ENCODE peak calls at places on chromosome 12, in nine cellular contexts. L is CD8-positive, alpha-beta T cell; Y is foreskin fibroblast; H is IMR-90; D is mucosa of descending colon; C is coronary artery; N is fibroblast of mammary gland; W is HCT116; B is astrocyte. V is an unnamed sample.

GRCh38 chr12:6627598-6627997 is 8.2 kb downstream of the LPAR5 start:
- DNase-seq in L (peak), Y (no peak), H (no peak), D (no peak), C (no peak), N (no peak), W (no peak), B (no peak), V (no peak)

GRCh38 chr12:45989277-45989856 is 1.0 kb downstream of the SCAF11 start:
- DNase-seq in L (no peak), Y (no peak), H (peak), D (peak), C (no peak), N (peak), W (peak), B (peak), V (no peak)

GRCh38 chr12:111211910-111212757 is 156.8 kb downstream of the PHETA1 start:
- DNase-seq in L (no peak), Y (no peak), H (no peak), D (peak), C (no peak), N (no peak), W (no peak), B (no peak), V (no peak)

GRCh38 chr12:114626-115211 is 48.2 kb downstream of the IQSEC3 start:
- DNase-seq in L (no peak), Y (no peak), H (no peak), D (no peak), C (no peak), N (no peak), W (no peak), B (no peak), V (no peak)

GRCh38 chr12:118360785-118361404 is 11.8 kb downstream of the TAOK3 start:
- DNase-seq in L (no peak), Y (peak), H (peak), D (no peak), C (no peak), N (peak), W (peak), B (peak), V (peak)

GRCh38 chr12:77049767-77050353 is 15.5 kb downstream of the E2F7 start:
- DNase-seq in L (no peak), Y (peak), H (peak), D (peak), C (no peak), N (peak), W (peak), B (peak), V (peak)

GRCh38 chr12:116525418-116526001 is 33.7 kb upstream of the MAP1LC3B2 start:
- DNase-seq in L (no peak), Y (peak), H (peak), D (peak), C (peak), N (peak), W (peak), B (peak), V (peak)

GRCh38 chr12:113931517-113931916 is 34.6 kb downstream of the RBM19 start:
- DNase-seq in L (no peak), Y (no peak), H (no peak), D (no peak), C (no peak), N (no peak), W (no peak), B (no peak), V (no peak)

GRCh38 chr12:104280703-104281458 is 22.7 kb upstream of the EID3 start:
- DNase-seq in L (no peak), Y (peak), H (peak), D (no peak), C (no peak), N (peak), W (peak), B (peak), V (peak)

GRCh38 chr12:76491292-76491691 is 68.3 kb downstream of the OSBPL8 start:
- DNase-seq in L (no peak), Y (no peak), H (no peak), D (no peak), C (no peak), N (no peak), W (no peak), B (no peak), V (no peak)

GRCh38 chr12:503111-503761 is 43.5 kb downstream of the B4GALNT3 start:
- DNase-seq in L (no peak), Y (no peak), H (no peak), D (peak), C (no peak), N (no peak), W (peak), B (no peak), V (no peak)

GRCh38 chr12:113214938-113215400 is 6.3 kb upstream of the TPCN1 start:
- DNase-seq in L (no peak), Y (peak), H (peak), D (peak), C (peak), N (peak), W (peak), B (peak), V (peak)

GRCh38 chr12:95215925-95216324 is 1.3 kb downstream of the FGD6 start:
- DNase-seq in L (no peak), Y (peak), H (peak), D (no peak), C (no peak), N (peak), W (no peak), B (peak), V (peak)

GRCh38 chr12:14629832-14630688 is 62.4 kb upstream of the PLBD1 start:
- DNase-seq in L (peak), Y (peak), H (peak), D (peak), C (no peak), N (peak), W (peak), B (peak), V (peak)

GRCh38 chr12:32891956-32892355 is 4.6 kb downstream of the PKP2 start:
- DNase-seq in L (no peak), Y (no peak), H (no peak), D (no peak), C (no peak), N (no peak), W (no peak), B (peak), V (peak)

GRCh38 chr12:125871811-125872594 is 806.8 kb downstream of the AACS start:
- DNase-seq in L (no peak), Y (no peak), H (no peak), D (no peak), C (no peak), N (no peak), W (no peak), B (no peak), V (no peak)

GRCh38 chr12:76260390-76260748 is 87.8 kb downstream of the BBS10 start:
- DNase-seq in L (no peak), Y (peak), H (peak), D (no peak), C (no peak), N (peak), W (no peak), B (no peak), V (peak)

GRCh38 chr12:128790653-128791373 is 32.9 kb downstream of the SLC15A4 start:
- DNase-seq in L (no peak), Y (peak), H (no peak), D (no peak), C (no peak), N (no peak), W (no peak), B (no peak), V (peak)

GRCh38 chr12:104652910-104653309 is 196.2 kb downstream of the CHST11 start:
- DNase-seq in L (no peak), Y (no peak), H (no peak), D (no peak), C (no peak), N (no peak), W (no peak), B (no peak), V (no peak)

GRCh38 chr12:46160081-46160980 is 108.5 kb downstream of the SLC38A1 start:
- DNase-seq in L (no peak), Y (peak), H (peak), D (peak), C (no peak), N (peak), W (no peak), B (peak), V (peak)

GRCh38 chr12:104604070-104604994 is 147.6 kb downstream of the CHST11 start:
- DNase-seq in L (peak), Y (peak), H (peak), D (peak), C (peak), N (peak), W (peak), B (peak), V (peak)

GRCh38 chr12:113788020-113788856 is 177.9 kb downstream of the RBM19 start:
- DNase-seq in L (no peak), Y (peak), H (peak), D (no peak), C (no peak), N (peak), W (no peak), B (no peak), V (peak)

GRCh38 chr12:46744256-46744655 is 81.5 kb downstream of the SLC38A4 start:
- DNase-seq in L (no peak), Y (peak), H (no peak), D (no peak), C (no peak), N (no peak), W (no peak), B (peak), V (peak)

GRCh38 chr12:52202361-52203078 is 10.7 kb upstream of the KRT80 start:
- DNase-seq in L (no peak), Y (peak), H (peak), D (no peak), C (no peak), N (no peak), W (no peak), B (no peak), V (no peak)

GRCh38 chr12:3560295-3560620 is 69.3 kb downstream of the PRMT8 start:
- DNase-seq in L (no peak), Y (no peak), H (no peak), D (no peak), C (no peak), N (no peak), W (no peak), B (no peak), V (no peak)

GRCh38 chr12:86551146-86551571 is 295.0 kb upstream of the MGAT4C start:
- DNase-seq in L (no peak), Y (no peak), H (no peak), D (no peak), C (peak), N (peak), W (no peak), B (no peak), V (no peak)

GRCh38 chr12:1606021-1606622 is 11.7 kb upstream of the FBXL14 start:
- DNase-seq in L (peak), Y (peak), H (peak), D (peak), C (peak), N (peak), W (peak), B (peak), V (peak)

GRCh38 chr12:42698213-42698612 is 108.7 kb upstream of the PRICKLE1 start:
- DNase-seq in L (no peak), Y (peak), H (no peak), D (no peak), C (no peak), N (peak), W (no peak), B (peak), V (peak)

GRCh38 chr12:15797818-15798217 is 8.6 kb upstream of the EPS8 start:
- DNase-seq in L (no peak), Y (no peak), H (no peak), D (no peak), C (no peak), N (no peak), W (no peak), B (no peak), V (no peak)

GRCh38 chr12:52277486-52278245 is 3.2 kb downstream of the KRT86 start:
- DNase-seq in L (no peak), Y (no peak), H (no peak), D (no peak), C (peak), N (no peak), W (no peak), B (no peak), V (no peak)

GRCh38 chr12:12885060-12885792 is 6.1 kb upstream of the GPRC5A start:
- DNase-seq in L (no peak), Y (no peak), H (no peak), D (no peak), C (no peak), N (no peak), W (no peak), B (peak), V (no peak)

GRCh38 chr12:44015333-44015941 is 179.6 kb downstream of the TMEM117 start:
- DNase-seq in L (no peak), Y (peak), H (peak), D (peak), C (no peak), N (peak), W (peak), B (peak), V (peak)

GRCh38 chr12:13177373-13177772 is 19.2 kb upstream of the EMP1 start:
- DNase-seq in L (no peak), Y (peak), H (no peak), D (no peak), C (no peak), N (peak), W (no peak), B (no peak), V (no peak)

GRCh38 chr12:100128509-100128908 is 14.2 kb downstream of the BLTP3B start:
- DNase-seq in L (no peak), Y (peak), H (peak), D (no peak), C (no peak), N (peak), W (no peak), B (peak), V (peak)

GRCh38 chr12:58413794-58414193 is 472.4 kb downstream of the ATP23 start:
- DNase-seq in L (no peak), Y (peak), H (peak), D (no peak), C (no peak), N (peak), W (no peak), B (peak), V (peak)

GRCh38 chr12:58415716-58416115 is 474.3 kb downstream of the ATP23 start:
- DNase-seq in L (no peak), Y (no peak), H (no peak), D (no peak), C (no peak), N (no peak), W (no peak), B (no peak), V (peak)

GRCh38 chr12:58414398-58414871 is 473.1 kb downstream of the ATP23 start:
- DNase-seq in L (no peak), Y (peak), H (peak), D (no peak), C (no peak), N (peak), W (no peak), B (peak), V (peak)

GRCh38 chr12:58419182-58419760 is 477.9 kb downstream of the ATP23 start:
- DNase-seq in L (no peak), Y (no peak), H (no peak), D (no peak), C (no peak), N (no peak), W (no peak), B (no peak), V (no peak)

GRCh38 chr12:58416211-58416610 is 474.8 kb downstream of the ATP23 start:
- DNase-seq in L (no peak), Y (peak), H (peak), D (no peak), C (no peak), N (peak), W (no peak), B (peak), V (peak)
- TF ChIP-seq CTCF in L (no peak), Y (peak), H (peak), D (no peak), C (no peak), N (peak), W (no peak), B (peak), V (peak)

GRCh38 chr12:124771462-124772361 is 92.0 kb downstream of the SCARB1 start:
- DNase-seq in L (peak), Y (peak), H (peak), D (peak), C (no peak), N (peak), W (peak), B (peak), V (peak)

GRCh38 chr12:124772467-124773170 is 91.0 kb downstream of the SCARB1 start:
- DNase-seq in L (no peak), Y (no peak), H (no peak), D (no peak), C (no peak), N (no peak), W (no peak), B (no peak), V (no peak)

GRCh38 chr12:124774054-124774461 is 89.6 kb downstream of the SCARB1 start:
- DNase-seq in L (no peak), Y (no peak), H (no peak), D (no peak), C (no peak), N (peak), W (no peak), B (no peak), V (no peak)

GRCh38 chr12:124776126-124776513 is 87.5 kb downstream of the SCARB1 start:
- DNase-seq in L (no peak), Y (peak), H (no peak), D (no peak), C (no peak), N (no peak), W (no peak), B (no peak), V (no peak)

GRCh38 chr12:124774462-124775167 is 89.0 kb downstream of the SCARB1 start:
- DNase-seq in L (peak), Y (peak), H (peak), D (peak), C (peak), N (peak), W (no peak), B (peak), V (peak)
- H3K4me3 ChIP-seq in L (no peak), Y (peak), H (peak), D (no peak), C (peak), N (peak), W (no peak), B (peak), V (peak)

GRCh38 chr12:65121049-65121955 is at the start of gene WIF1:
- DNase-seq in L (no peak), Y (peak), H (no peak), D (peak), C (no peak), N (peak), W (no peak), B (no peak), V (no peak)
- TF ChIP-seq CTCF in L (peak), Y (peak), H (peak), D (no peak), C (no peak), N (no peak), W (peak), B (peak), V (no peak)

GRCh38 chr12:27083861-27084271 is 1.5 kb upstream of the C12orf71 start:
- DNase-seq in L (no peak), Y (peak), H (peak), D (no peak), C (no peak), N (peak), W (no peak), B (peak), V (peak)
- H3K4me3 ChIP-seq in L (no peak), Y (peak), H (peak), D (no peak), C (peak), N (peak), W (no peak), B (peak), V (peak)

DNA sequence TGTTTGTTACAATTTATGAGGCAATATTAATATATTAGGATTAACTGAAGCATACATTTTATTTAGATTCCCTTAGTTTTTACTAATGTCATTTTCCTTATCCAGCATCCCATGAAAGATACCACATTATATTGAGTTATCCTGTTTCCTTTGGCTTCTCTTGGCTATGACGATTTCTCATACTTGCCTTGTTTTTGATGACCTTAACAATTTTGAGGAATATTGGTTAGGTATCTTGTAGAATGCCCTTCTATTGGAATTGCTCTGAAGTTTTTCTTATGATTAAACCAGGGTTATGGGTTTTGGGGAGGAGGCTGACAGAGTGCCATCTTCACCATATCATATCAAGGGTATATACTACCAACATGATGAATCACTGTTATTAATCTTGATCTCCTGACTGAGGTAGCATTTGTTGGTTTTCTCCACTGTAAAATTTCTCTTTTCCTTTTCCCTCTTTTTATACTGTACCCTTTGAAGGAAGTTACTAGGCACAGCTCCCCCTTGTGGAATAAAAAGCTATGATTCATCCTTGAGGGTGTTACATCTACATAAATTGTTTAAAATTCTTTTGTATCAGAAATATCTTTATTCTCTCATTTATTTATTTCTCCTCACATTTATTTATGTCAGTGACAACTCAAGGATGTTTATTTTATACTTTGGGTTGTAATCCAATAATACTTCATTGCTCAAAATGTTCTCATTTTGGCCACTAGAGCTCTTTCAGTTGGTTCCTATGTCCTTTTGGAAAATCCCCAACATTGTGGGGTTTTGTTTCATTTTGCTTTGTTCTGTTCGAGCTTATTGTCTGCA is 239.0 kb downstream of the SLC16A7 start:
- DNase-seq in L (no peak), Y (peak), H (peak), D (peak), C (no peak), N (peak), W (peak), B (peak), V (peak)
- TF ChIP-seq CTCF in L (peak), Y (peak), H (peak), D (peak), C (peak), N (peak), W (peak), B (peak), V (peak)

GRCh38 chr12:122886851-122887816 is 8.8 kb downstream of the VPS37B start:
- DNase-seq in L (no peak), Y (peak), H (peak), D (no peak), C (no peak), N (peak), W (peak), B (peak), V (no peak)
- H3K4me3 ChIP-seq in L (peak), Y (no peak), H (no peak), D (no peak), C (no peak), N (no peak), W (peak), B (peak), V (no peak)

GRCh38 chr12:67472551-67472950 is 176.0 kb upstream of the DYRK2 start:
- DNase-seq in L (no peak), Y (no peak), H (no peak), D (no peak), C (no peak), N (no peak), W (no peak), B (no peak), V (peak)

GRCh38 chr12:67474934-67475620 is 173.5 kb upstream of the DYRK2 start:
- DNase-seq in L (no peak), Y (peak), H (no peak), D (no peak), C (no peak), N (no peak), W (no peak), B (no peak), V (peak)

GRCh38 chr12:67477682-67478265 is 170.8 kb upstream of the DYRK2 start:
- DNase-seq in L (no peak), Y (no peak), H (no peak), D (no peak), C (no peak), N (no peak), W (no peak), B (no peak), V (no peak)

GRCh38 chr12:67471810-67472209 is 176.7 kb upstream of the DYRK2 start:
- DNase-seq in L (no peak), Y (no peak), H (no peak), D (no peak), C (no peak), N (no peak), W (no peak), B (no peak), V (no peak)

DNA sequence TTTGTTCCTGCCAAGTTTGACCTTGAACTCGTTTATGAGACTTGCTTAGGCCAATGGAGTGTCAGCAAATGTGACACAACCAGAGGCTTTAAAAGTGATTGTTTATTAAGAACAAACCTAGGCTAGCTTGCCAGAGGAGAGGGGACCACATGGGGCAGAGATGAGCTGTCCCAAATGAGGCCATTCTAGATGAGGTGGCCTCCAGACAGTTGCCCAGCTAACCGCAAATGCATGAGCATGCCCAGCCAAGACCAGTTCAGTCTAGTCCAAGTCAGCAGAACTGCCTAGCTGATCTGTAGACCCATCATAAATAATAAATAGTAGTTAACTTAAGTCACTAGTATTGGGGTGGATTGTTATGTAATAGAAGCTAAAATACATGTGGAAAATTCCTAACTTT is 172.8 kb upstream of the DYRK2 start:
- DNase-seq in L (no peak), Y (peak), H (no peak), D (no peak), C (no peak), N (no peak), W (no peak), B (no peak), V (peak)
- TF ChIP-seq CTCF in L (no peak), Y (no peak), H (no peak), D (no peak), C (no peak), N (no peak), W (no peak), B (no peak), V (no peak)